ENCODE peak calls at places on chromosomes 4 and X, in seven cellular contexts. One of them, this sample, is unnamed.

GRCh38 chrX:115350696-115351408 is 61.3 kb downstream of the LUZP4 start:
- DNase-seq in lung: no peak
- DNase-seq in breast epithelium: no peak
- DNase-seq in H1: no peak
- DNase-seq in fibroblast of villous mesenchyme: no peak
- DNase-seq in HFF-Myc: no peak
- DNase-seq in retinal pigment epithelial cell: no peak
- DNase-seq in this sample: no peak

GRCh38 chrX:84721416-84721815 is 219.2 kb upstream of the HDX start:
- DNase-seq in retinal pigment epithelial cell: no peak
- DNase-seq in HFF-Myc: no peak
- DNase-seq in H1: no peak
- DNase-seq in lung: no peak
- DNase-seq in fibroblast of villous mesenchyme: no peak
- DNase-seq in breast epithelium: no peak
- DNase-seq in this sample: no peak

GRCh38 chrX:68658530-68658929 is 11.1 kb downstream of the STARD8 start:
- DNase-seq in H1: no peak
- DNase-seq in HFF-Myc: no peak
- DNase-seq in breast epithelium: no peak
- DNase-seq in retinal pigment epithelial cell: no peak
- DNase-seq in lung: no peak
- DNase-seq in fibroblast of villous mesenchyme: peak
- DNase-seq in this sample: peak

GRCh38 chr4:185987976-185988627 is 80.9 kb upstream of the TLR3 start:
- DNase-seq in retinal pigment epithelial cell: peak
- DNase-seq in breast epithelium: no peak
- DNase-seq in HFF-Myc: no peak
- DNase-seq in lung: no peak
- DNase-seq in fibroblast of villous mesenchyme: peak
- DNase-seq in H1: no peak
- DNase-seq in this sample: no peak

GRCh38 chr4:153466637-153467153 is 535 bp downstream of the TMEM131L start:
- DNase-seq in H1: no peak
- DNase-seq in fibroblast of villous mesenchyme: no peak
- DNase-seq in retinal pigment epithelial cell: no peak
- DNase-seq in lung: no peak
- DNase-seq in breast epithelium: no peak
- DNase-seq in HFF-Myc: no peak
- DNase-seq in this sample: no peak

GRCh38 chr4:77451530-77451929 is 154.1 kb upstream of the CXCL13 start:
- DNase-seq in HFF-Myc: no peak
- DNase-seq in retinal pigment epithelial cell: no peak
- DNase-seq in fibroblast of villous mesenchyme: no peak
- DNase-seq in lung: no peak
- DNase-seq in H1: no peak
- DNase-seq in breast epithelium: no peak
- DNase-seq in this sample: no peak

GRCh38 chr4:40340034-40340433 is 4.9 kb downstream of the CHRNA9 start:
- DNase-seq in lung: no peak
- DNase-seq in HFF-Myc: no peak
- DNase-seq in H1: no peak
- DNase-seq in retinal pigment epithelial cell: no peak
- DNase-seq in breast epithelium: no peak
- DNase-seq in fibroblast of villous mesenchyme: no peak
- DNase-seq in this sample: no peak

GRCh38 chr4:16443504-16444088 is 217.3 kb upstream of the TAPT1 start:
- DNase-seq in breast epithelium: no peak
- DNase-seq in H1: no peak
- DNase-seq in retinal pigment epithelial cell: no peak
- DNase-seq in HFF-Myc: peak
- DNase-seq in lung: no peak
- DNase-seq in fibroblast of villous mesenchyme: peak
- DNase-seq in this sample: peak

GRCh38 chr4:186948361-186949291 is 225.0 kb upstream of the FAT1 start:
- DNase-seq in lung: no peak
- DNase-seq in HFF-Myc: no peak
- DNase-seq in fibroblast of villous mesenchyme: peak
- DNase-seq in retinal pigment epithelial cell: no peak
- DNase-seq in breast epithelium: no peak
- DNase-seq in H1: peak
- DNase-seq in this sample: peak

GRCh38 chrX:1323315-1323714 is 13.3 kb upstream of the IL3RA start:
- DNase-seq in fibroblast of villous mesenchyme: no peak
- DNase-seq in breast epithelium: no peak
- DNase-seq in H1: peak
- DNase-seq in HFF-Myc: peak
- DNase-seq in retinal pigment epithelial cell: no peak
- DNase-seq in lung: peak
- DNase-seq in this sample: no peak

GRCh38 chr4:105944535-105944934 is 49.3 kb downstream of the NPNT start:
- DNase-seq in breast epithelium: no peak
- DNase-seq in lung: no peak
- DNase-seq in H1: no peak
- DNase-seq in fibroblast of villous mesenchyme: peak
- DNase-seq in HFF-Myc: no peak
- DNase-seq in retinal pigment epithelial cell: peak
- DNase-seq in this sample: peak

GRCh38 chr4:5809216-5809776 is 83.6 kb downstream of the CRMP1 start:
- DNase-seq in H1: no peak
- DNase-seq in breast epithelium: no peak
- DNase-seq in lung: no peak
- DNase-seq in HFF-Myc: no peak
- DNase-seq in retinal pigment epithelial cell: no peak
- DNase-seq in fibroblast of villous mesenchyme: no peak
- DNase-seq in this sample: no peak

GRCh38 chrX:68929332-68930150 is 100.7 kb downstream of the EFNB1 start:
- DNase-seq in breast epithelium: no peak
- DNase-seq in retinal pigment epithelial cell: peak
- DNase-seq in HFF-Myc: peak
- DNase-seq in lung: no peak
- DNase-seq in fibroblast of villous mesenchyme: peak
- DNase-seq in H1: no peak
- DNase-seq in this sample: peak

GRCh38 chr4:18291981-18292380 is 270.4 kb upstream of the LCORL start:
- DNase-seq in breast epithelium: no peak
- DNase-seq in fibroblast of villous mesenchyme: no peak
- DNase-seq in retinal pigment epithelial cell: no peak
- DNase-seq in lung: no peak
- DNase-seq in HFF-Myc: no peak
- DNase-seq in H1: no peak
- DNase-seq in this sample: no peak

GRCh38 chrX:283115-283845 is 2.1 kb downstream of the PLCXD1 start:
- DNase-seq in lung: peak
- DNase-seq in HFF-Myc: peak
- DNase-seq in retinal pigment epithelial cell: peak
- DNase-seq in H1: peak
- DNase-seq in breast epithelium: peak
- DNase-seq in fibroblast of villous mesenchyme: peak
- DNase-seq in this sample: peak

GRCh38 chrX:285076-285677 is 4.0 kb downstream of the PLCXD1 start:
- DNase-seq in H1: no peak
- DNase-seq in fibroblast of villous mesenchyme: no peak
- DNase-seq in lung: no peak
- DNase-seq in HFF-Myc: no peak
- DNase-seq in breast epithelium: no peak
- DNase-seq in retinal pigment epithelial cell: no peak
- DNase-seq in this sample: no peak

GRCh38 chrX:276588-277171 is 4.5 kb upstream of the PLCXD1 start:
- DNase-seq in H1: no peak
- DNase-seq in retinal pigment epithelial cell: no peak
- DNase-seq in breast epithelium: peak
- DNase-seq in lung: no peak
- DNase-seq in fibroblast of villous mesenchyme: peak
- DNase-seq in HFF-Myc: no peak
- DNase-seq in this sample: no peak

GRCh38 chrX:275967-276587 is 5.1 kb upstream of the PLCXD1 start:
- DNase-seq in lung: peak
- DNase-seq in H1: peak
- DNase-seq in fibroblast of villous mesenchyme: peak
- DNase-seq in breast epithelium: peak
- DNase-seq in HFF-Myc: no peak
- DNase-seq in retinal pigment epithelial cell: no peak
- DNase-seq in this sample: peak

GRCh38 chrX:281166-281999 is at the start of gene PLCXD1:
- DNase-seq in breast epithelium: no peak
- DNase-seq in retinal pigment epithelial cell: no peak
- DNase-seq in lung: no peak
- DNase-seq in fibroblast of villous mesenchyme: peak
- DNase-seq in HFF-Myc: no peak
- DNase-seq in H1: peak
- DNase-seq in this sample: peak
- H3K4me3 ChIP-seq in breast epithelium: peak
- H3K4me3 ChIP-seq in retinal pigment epithelial cell: peak
- H3K4me3 ChIP-seq in lung: no peak
- H3K4me3 ChIP-seq in fibroblast of villous mesenchyme: peak
- H3K4me3 ChIP-seq in HFF-Myc: peak
- H3K4me3 ChIP-seq in H1: peak
- H3K4me3 ChIP-seq in this sample: peak

GRCh38 chr4:78610546-78611214 is 59.1 kb downstream of the ANXA3 start:
- DNase-seq in H1: no peak
- DNase-seq in HFF-Myc: peak
- DNase-seq in retinal pigment epithelial cell: no peak
- DNase-seq in lung: no peak
- DNase-seq in fibroblast of villous mesenchyme: peak
- DNase-seq in breast epithelium: no peak
- DNase-seq in this sample: no peak
- TF ChIP-seq CTCF in H1: no peak
- TF ChIP-seq CTCF in HFF-Myc: no peak
- TF ChIP-seq CTCF in retinal pigment epithelial cell: no peak
- TF ChIP-seq CTCF in lung: no peak
- TF ChIP-seq CTCF in fibroblast of villous mesenchyme: no peak
- TF ChIP-seq CTCF in breast epithelium: no peak
- TF ChIP-seq CTCF in this sample: no peak

DNA sequence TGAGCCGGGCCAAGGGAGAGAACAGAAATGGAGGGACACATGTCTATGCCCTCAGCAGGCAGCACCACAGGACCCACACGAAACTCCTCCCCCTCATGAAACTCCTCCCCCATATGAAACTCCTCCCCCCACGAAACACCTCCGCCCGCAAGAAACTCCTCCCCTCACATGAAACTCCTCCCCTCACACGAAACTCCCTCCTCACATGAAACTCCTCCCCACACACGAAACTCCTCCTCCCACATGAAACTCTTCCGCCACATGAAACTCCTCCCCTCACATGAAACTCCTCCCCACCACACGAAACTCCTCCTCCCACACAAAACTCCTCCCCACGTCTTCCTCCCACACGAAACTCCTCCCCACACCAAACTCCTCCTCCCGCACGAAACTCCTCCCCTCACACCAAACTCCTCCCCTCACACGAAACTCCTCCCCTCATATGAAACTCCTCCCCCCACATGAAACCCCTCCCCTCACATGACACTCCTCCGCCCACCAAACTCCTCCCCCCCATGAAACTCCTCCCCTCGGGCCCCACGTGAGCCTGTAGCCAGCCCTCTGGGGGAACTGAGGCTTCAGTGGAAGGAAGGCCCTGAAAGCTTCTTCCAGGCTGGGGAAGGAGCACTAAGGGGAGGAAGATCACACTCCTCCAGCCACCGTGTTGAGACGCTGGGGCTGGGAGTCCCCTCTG is 15.2 kb downstream of the ADRA2C start:
- DNase-seq in fibroblast of villous mesenchyme: no peak
- DNase-seq in HFF-Myc: no peak
- DNase-seq in H1: no peak
- DNase-seq in lung: no peak
- DNase-seq in retinal pigment epithelial cell: no peak
- DNase-seq in breast epithelium: no peak
- DNase-seq in this sample: no peak
- H3K4me3 ChIP-seq in fibroblast of villous mesenchyme: no peak
- H3K4me3 ChIP-seq in HFF-Myc: no peak
- H3K4me3 ChIP-seq in H1: no peak
- H3K4me3 ChIP-seq in lung: no peak
- H3K4me3 ChIP-seq in retinal pigment epithelial cell: no peak
- H3K4me3 ChIP-seq in breast epithelium: no peak
- H3K4me3 ChIP-seq in this sample: no peak

DNA sequence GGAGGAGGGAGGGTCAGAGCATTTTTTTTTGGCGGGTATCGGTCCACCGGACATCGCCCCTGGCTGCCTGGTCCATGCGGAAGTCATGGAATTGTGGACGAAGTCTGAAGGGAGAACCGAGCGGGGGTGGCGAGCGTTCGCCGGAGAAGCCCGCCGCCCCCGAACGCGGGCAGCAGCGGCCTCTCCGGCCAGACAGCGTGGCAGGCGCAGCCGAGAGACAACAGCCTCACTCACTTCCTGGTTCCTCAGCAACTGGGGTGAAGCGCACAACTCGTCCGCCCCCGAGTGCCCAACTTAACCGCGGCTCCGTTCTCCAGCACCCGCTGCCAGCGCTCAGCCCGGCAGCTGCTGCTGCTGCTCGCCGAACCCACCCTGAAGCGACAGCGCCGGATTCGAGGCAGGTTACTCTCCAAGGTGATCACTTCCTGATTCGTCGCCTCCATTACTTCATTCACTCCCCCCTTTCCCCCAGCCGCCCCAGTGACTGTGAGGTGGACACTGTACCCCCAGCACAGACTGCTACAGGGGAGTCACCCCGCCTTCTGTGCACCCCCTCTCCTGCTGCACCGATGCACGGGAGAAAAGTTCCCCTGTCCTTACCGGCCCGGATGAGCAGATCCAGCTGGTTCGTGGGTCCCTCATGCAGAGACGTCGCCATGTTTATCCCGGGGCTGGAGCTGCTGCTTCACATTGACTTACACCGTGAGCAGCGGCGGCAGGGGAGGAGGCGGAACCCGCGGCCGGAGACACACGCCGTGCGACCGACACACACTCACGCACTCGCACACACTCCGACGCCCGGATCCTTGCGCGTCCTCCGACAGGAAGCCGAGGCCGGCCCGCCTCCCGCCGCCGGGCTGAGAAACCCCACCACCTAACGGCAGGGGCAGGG is 68.2 kb downstream of the NOCT start:
- DNase-seq in H1: peak
- DNase-seq in retinal pigment epithelial cell: peak
- DNase-seq in fibroblast of villous mesenchyme: peak
- DNase-seq in lung: peak
- DNase-seq in HFF-Myc: peak
- DNase-seq in breast epithelium: peak
- DNase-seq in this sample: peak
- TF ChIP-seq CTCF in H1: peak
- TF ChIP-seq CTCF in retinal pigment epithelial cell: peak
- TF ChIP-seq CTCF in fibroblast of villous mesenchyme: peak
- TF ChIP-seq CTCF in lung: no peak
- TF ChIP-seq CTCF in HFF-Myc: no peak
- TF ChIP-seq CTCF in breast epithelium: no peak
- TF ChIP-seq CTCF in this sample: peak

GRCh38 chr4:14559641-14560040 is 442.6 kb upstream of the CPEB2 start:
- DNase-seq in H1: no peak
- DNase-seq in breast epithelium: no peak
- DNase-seq in fibroblast of villous mesenchyme: no peak
- DNase-seq in lung: no peak
- DNase-seq in HFF-Myc: no peak
- DNase-seq in retinal pigment epithelial cell: no peak
- DNase-seq in this sample: no peak
- H3K4me3 ChIP-seq in H1: no peak
- H3K4me3 ChIP-seq in breast epithelium: no peak
- H3K4me3 ChIP-seq in fibroblast of villous mesenchyme: no peak
- H3K4me3 ChIP-seq in lung: no peak
- H3K4me3 ChIP-seq in HFF-Myc: no peak
- H3K4me3 ChIP-seq in retinal pigment epithelial cell: no peak
- H3K4me3 ChIP-seq in this sample: no peak

GRCh38 chr4:150117094-150117493 is 38.8 kb downstream of the DCLK2 start:
- DNase-seq in retinal pigment epithelial cell: no peak
- DNase-seq in HFF-Myc: no peak
- DNase-seq in fibroblast of villous mesenchyme: peak
- DNase-seq in lung: no peak
- DNase-seq in breast epithelium: no peak
- DNase-seq in H1: no peak
- DNase-seq in this sample: no peak
- TF ChIP-seq CTCF in retinal pigment epithelial cell: no peak
- TF ChIP-seq CTCF in HFF-Myc: no peak
- TF ChIP-seq CTCF in fibroblast of villous mesenchyme: no peak
- TF ChIP-seq CTCF in lung: no peak
- TF ChIP-seq CTCF in breast epithelium: no peak
- TF ChIP-seq CTCF in H1: no peak
- TF ChIP-seq CTCF in this sample: no peak

This sample was measured in astrocyte of the spinal cord.